ENCODE peak calls at places on chromosomes 6 and 20, in nine cellular contexts. T is Peyer's patch, X is endothelial cell of umbilical vein, W is ovary, Q is tibial nerve, F is HepG2, I is IMR-90, B is lower leg skin, O is adrenal gland. D is an unnamed sample.

GRCh38 chr6:35024601-35025054 is 116.5 kb downstream of the TCP11 start:
- DNase-seq in T (no peak), X (peak), W (no peak), Q (no peak), F (peak), I (peak), B (no peak), O (peak), D (no peak)

GRCh38 chr6:34984416-34984815 is 95.4 kb downstream of the ANKS1A start:
- DNase-seq in T (no peak), X (no peak), W (no peak), Q (no peak), F (no peak), I (no peak), B (no peak), O (no peak), D (no peak)

GRCh38 chr6:105872244-105872643 is 213.9 kb upstream of the PRDM1 start:
- DNase-seq in T (no peak), X (no peak), W (no peak), Q (no peak), F (no peak), I (peak), B (peak), O (peak), D (no peak)

GRCh38 chr6:2839982-2840793 is 1.5 kb downstream of the SERPINB1 start:
- DNase-seq in T (no peak), X (no peak), W (no peak), Q (no peak), F (no peak), I (no peak), B (no peak), O (no peak), D (no peak)

GRCh38 chr6:13026557-13026956 is 301.8 kb downstream of the TBC1D7 start:
- DNase-seq in T (no peak), X (no peak), W (no peak), Q (no peak), F (no peak), I (no peak), B (no peak), O (no peak), D (no peak)

GRCh38 chr20:17320456-17320855 is 93.6 kb downstream of the PCSK2 start:
- DNase-seq in T (no peak), X (no peak), W (no peak), Q (no peak), F (no peak), I (no peak), B (no peak), O (no peak), D (no peak)

GRCh38 chr6:44332585-44332984 is 9.9 kb upstream of the SPATS1 start:
- DNase-seq in T (no peak), X (no peak), W (no peak), Q (no peak), F (no peak), I (peak), B (no peak), O (no peak), D (no peak)

GRCh38 chr20:61835301-61835700 is 230.4 kb downstream of the TAF4 start:
- DNase-seq in T (no peak), X (no peak), W (no peak), Q (no peak), F (no peak), I (no peak), B (no peak), O (no peak), D (no peak)

DNA sequence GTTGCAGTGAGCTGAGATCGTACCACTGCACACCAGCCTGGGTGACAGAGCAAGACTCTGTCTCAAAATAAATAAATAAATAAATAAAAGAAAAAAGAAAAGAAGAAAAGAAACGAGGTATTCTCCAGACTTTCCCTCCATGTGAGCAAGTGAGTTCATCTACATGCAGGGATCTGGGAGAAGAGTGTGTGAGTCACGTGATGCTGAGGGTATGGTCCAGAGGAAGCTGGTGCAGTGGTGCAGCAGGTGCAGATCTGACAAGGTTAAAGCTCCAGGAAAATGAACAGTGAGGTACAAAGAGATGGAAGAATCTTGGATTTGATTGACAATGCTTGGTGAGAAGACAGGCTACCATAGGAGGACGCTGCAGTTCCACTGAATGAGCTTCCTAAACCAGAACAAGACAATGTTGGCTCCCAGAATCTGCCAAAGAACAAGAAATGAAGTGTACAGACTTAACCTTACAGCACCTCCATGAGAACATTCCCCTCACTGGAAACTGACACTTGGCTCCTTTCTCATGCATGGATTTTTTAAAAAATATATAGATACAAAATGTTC is 79.5 kb upstream of the BTBD3 start:
- DNase-seq in T (no peak), X (no peak), W (no peak), Q (no peak), F (no peak), I (no peak), B (no peak), O (no peak), D (no peak)
- TF ChIP-seq CTCF in T (no peak), X (no peak), W (no peak), Q (no peak), F (peak), I (no peak), B (no peak), O (no peak), D (no peak)

GRCh38 chr6:26045046-26045938 is 41.9 kb upstream of the HFE start:
- DNase-seq in T (peak), X (peak), W (peak), Q (peak), F (peak), I (peak), B (peak), O (peak), D (peak)
- TF ChIP-seq POLR2A in T (peak), X (peak), W (peak), Q (peak), F (peak), I (peak), B (no peak), O (peak), D (peak)

DNA sequence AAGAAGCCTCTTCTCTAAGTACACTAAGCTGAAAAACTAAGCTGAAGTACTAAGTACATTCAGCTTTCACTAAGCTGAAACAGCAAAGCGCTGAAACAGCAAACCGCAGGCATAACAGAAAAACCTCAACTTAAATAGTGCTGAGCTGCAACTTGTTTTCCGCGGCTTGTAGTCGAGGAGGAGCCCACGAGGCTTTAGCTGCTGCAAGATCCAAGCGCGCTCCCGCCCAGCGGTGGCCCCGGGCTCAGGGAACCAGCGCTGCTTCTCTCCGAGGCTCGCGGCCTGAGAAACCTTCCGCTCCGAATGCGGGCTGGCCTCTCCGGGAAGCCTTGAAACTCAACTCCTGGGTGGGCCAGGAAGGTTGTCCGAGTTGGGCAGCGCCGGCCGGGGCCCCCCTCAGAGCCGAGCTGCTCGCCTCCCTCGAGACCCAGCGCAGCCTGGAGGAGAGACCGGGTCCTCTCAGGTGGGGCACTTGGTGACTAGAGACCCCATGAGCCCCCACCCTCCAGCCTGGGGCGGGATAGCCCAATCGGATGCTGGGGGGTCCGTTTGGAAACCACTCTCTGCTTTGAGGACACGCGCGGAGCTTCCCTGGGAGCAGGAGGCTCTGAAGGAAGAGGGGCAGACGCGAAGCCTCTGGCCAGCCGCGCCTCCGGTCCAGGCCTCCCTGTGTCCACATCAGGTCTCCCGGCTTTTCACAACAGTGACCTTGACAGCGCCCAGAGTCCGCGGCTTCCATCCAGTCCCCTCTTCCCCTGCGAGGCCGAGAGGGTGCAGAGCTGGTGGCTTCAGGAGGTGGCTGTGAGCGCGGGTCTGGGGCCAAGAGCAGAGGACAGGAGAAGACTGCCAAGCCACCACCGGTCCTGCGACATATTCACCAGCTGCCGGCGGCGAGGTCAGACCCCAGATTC is 38.1 kb upstream of the HLA-E start:
- DNase-seq in T (peak), X (no peak), W (no peak), Q (no peak), F (peak), I (peak), B (peak), O (no peak), D (no peak)
- H3K4me3 ChIP-seq in T (peak), X (no peak), W (no peak), Q (peak), F (no peak), I (no peak), B (no peak), O (no peak), D (no peak)

GRCh38 chr20:50190251-50191064 is at the start of gene CEBPB:
- DNase-seq in T (peak), X (peak), W (peak), Q (peak), F (peak), I (peak), B (peak), O (peak), D (peak)
- TF ChIP-seq CTCF in T (peak), X (peak), W (peak), Q (peak), F (peak), I (peak), B (no peak), O (peak), D (peak)

GRCh38 chr20:12152996-12153395 is 235.3 kb downstream of the BTBD3 start:
- DNase-seq in T (no peak), X (no peak), W (no peak), Q (no peak), F (peak), I (peak), B (no peak), O (no peak), D (no peak)
- TF ChIP-seq POLR2A in T (no peak), X (no peak), W (no peak), Q (no peak), F (no peak), I (no peak), B (no peak), O (no peak), D (no peak)

GRCh38 chr6:158938220-158938619 is 61.8 kb downstream of the RSPH3 start:
- DNase-seq in T (no peak), X (no peak), W (no peak), Q (no peak), F (no peak), I (no peak), B (no peak), O (no peak), D (no peak)

GRCh38 chr6:158941246-158941645 is 58.8 kb downstream of the RSPH3 start:
- DNase-seq in T (no peak), X (no peak), W (no peak), Q (no peak), F (no peak), I (no peak), B (no peak), O (no peak), D (no peak)

GRCh38 chr6:158938811-158939254 is 61.2 kb downstream of the RSPH3 start:
- DNase-seq in T (peak), X (no peak), W (no peak), Q (no peak), F (no peak), I (no peak), B (no peak), O (no peak), D (peak)

GRCh38 chr6:158942349-158942748 is 57.7 kb downstream of the RSPH3 start:
- DNase-seq in T (no peak), X (no peak), W (no peak), Q (no peak), F (no peak), I (no peak), B (no peak), O (no peak), D (no peak)

GRCh38 chr6:158939255-158940170 is 60.5 kb downstream of the RSPH3 start:
- DNase-seq in T (peak), X (peak), W (no peak), Q (no peak), F (no peak), I (no peak), B (no peak), O (no peak), D (no peak)
- H3K4me3 ChIP-seq in T (peak), X (peak), W (no peak), Q (peak), F (no peak), I (no peak), B (no peak), O (no peak), D (no peak)

DNA sequence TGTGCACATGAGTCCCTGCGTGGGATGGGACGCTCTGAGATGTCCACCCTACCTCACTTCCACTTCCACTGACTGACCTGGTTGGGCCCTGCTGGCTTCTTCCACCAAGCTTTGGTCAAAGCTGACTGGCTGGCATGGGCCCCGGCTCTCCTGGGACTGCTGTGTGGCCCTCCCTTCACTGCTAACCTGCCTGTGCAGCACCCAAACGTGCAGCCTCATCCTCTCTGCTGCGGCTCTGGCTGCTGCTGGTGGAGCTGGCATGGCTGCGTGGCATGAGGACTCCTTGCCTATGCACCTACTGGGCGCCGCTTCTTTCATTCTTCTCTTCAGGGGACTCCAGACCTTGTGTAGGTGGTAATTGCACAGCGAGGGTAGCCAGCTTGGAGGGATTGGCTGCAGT is 18.7 kb upstream of the IP6K3 start:
- DNase-seq in T (no peak), X (no peak), W (no peak), Q (no peak), F (no peak), I (no peak), B (no peak), O (no peak), D (no peak)
- TF ChIP-seq CTCF in T (no peak), X (no peak), W (no peak), Q (no peak), F (no peak), I (no peak), B (no peak), O (no peak), D (no peak)